ENCODE peak calls at places on chromosomes 5 and 9, in five cellular contexts. A is tibial nerve, H is upper lobe of right lung, Q is colonic mucosa, L is fibroblast of the aortic adventitia. G is an unnamed sample.

GRCh38 chr5:34756781-34757624 is 82.0 kb upstream of the TTC23L start:
- DNase-seq in A (no peak), H (no peak), Q (peak), L (no peak), G (no peak)

GRCh38 chr5:53430618-53431252 is 49.7 kb upstream of the FST start:
- DNase-seq in A (no peak), H (no peak), Q (no peak), L (peak), G (no peak)

GRCh38 chr9:86126998-86127972 is 27.9 kb upstream of the GOLM1 start:
- DNase-seq in A (peak), H (peak), Q (peak), L (peak), G (peak)

GRCh38 chr9:22098636-22099332 is 89.7 kb upstream of the CDKN2B start:
- DNase-seq in A (no peak), H (no peak), Q (peak), L (no peak), G (no peak)

GRCh38 chr5:33363537-33363936 is 77.2 kb upstream of the TARS1 start:
- DNase-seq in A (no peak), H (no peak), Q (no peak), L (peak), G (no peak)

GRCh38 chr5:35618791-35619190 is 1.1 kb downstream of the SPEF2 start:
- DNase-seq in A (no peak), H (no peak), Q (no peak), L (peak), G (no peak)

GRCh38 chr9:2181794-2182193 is 166.6 kb downstream of the SMARCA2 start:
- DNase-seq in A (no peak), H (no peak), Q (no peak), L (no peak), G (peak)

GRCh38 chr9:129077236-129077635 is 3.7 kb upstream of the DOLPP1 start:
- DNase-seq in A (no peak), H (no peak), Q (peak), L (no peak), G (no peak)

DNA sequence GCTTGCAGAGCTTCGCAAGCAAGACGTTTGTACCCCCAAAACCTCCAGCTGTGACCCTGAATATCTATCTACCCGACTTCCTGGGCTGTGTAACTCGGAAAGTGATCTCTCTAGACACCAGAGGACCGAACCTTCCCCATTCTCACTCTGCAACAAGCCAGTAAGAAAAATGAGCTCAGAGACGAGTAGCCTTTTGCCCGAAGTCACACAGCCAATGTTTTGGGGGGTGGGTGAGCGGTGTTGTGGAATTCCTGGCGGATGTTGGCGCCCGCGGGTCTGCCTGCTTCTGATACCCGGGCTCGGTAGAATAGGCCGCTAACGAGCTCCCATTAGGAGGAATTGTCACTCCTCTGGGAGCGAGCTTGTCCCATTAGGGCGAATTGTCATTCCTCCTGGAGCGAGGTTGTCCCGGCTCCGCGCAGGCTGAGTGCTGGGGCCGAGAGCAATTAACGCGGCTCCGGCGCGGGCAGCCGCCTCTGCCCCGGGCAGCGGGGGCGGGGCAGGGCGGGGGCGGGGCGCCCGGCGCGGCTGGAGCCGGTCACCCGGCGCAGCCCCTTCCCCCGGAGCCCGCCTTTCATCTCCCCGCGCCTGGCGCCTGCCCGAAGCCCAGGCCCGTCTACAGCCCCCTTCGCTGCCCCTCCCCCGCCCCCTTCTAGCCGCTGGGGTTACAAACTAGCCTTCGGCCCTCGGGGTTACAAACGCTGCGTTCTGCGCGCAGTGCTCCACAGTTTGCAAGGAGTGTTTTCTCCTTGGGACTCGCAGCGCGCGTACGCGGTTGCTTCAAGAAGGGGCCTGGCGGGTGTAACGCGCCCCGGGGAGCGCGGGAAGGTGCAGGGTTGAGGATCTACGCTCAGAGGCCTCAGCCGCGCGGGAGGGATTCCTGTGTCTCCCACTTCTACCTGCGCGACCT is 3.5 kb upstream of the MSX2 start:
- DNase-seq in A (no peak), H (no peak), Q (no peak), L (no peak), G (no peak)
- H3K4me3 ChIP-seq in A (peak), H (no peak), Q (no peak), L (no peak), G (peak)

GRCh38 chr5:136080483-136081180 is 51.8 kb downstream of the TGFBI start:
- DNase-seq in A (peak), H (peak), Q (peak), L (peak), G (peak)

GRCh38 chr5:136080113-136080482 is 51.3 kb downstream of the TGFBI start:
- DNase-seq in A (no peak), H (no peak), Q (peak), L (no peak), G (no peak)

GRCh38 chr5:136081192-136081591 is 51.5 kb upstream of the SMAD5 start:
- DNase-seq in A (no peak), H (no peak), Q (no peak), L (no peak), G (no peak)

GRCh38 chr5:136077046-136077445 is 48.3 kb downstream of the TGFBI start:
- DNase-seq in A (no peak), H (no peak), Q (peak), L (no peak), G (no peak)

GRCh38 chr5:136079195-136079985 is 50.6 kb downstream of the TGFBI start:
- DNase-seq in A (no peak), H (no peak), Q (no peak), L (no peak), G (no peak)
- H3K4me3 ChIP-seq in A (peak), H (peak), Q (no peak), L (no peak), G (no peak)

DNA sequence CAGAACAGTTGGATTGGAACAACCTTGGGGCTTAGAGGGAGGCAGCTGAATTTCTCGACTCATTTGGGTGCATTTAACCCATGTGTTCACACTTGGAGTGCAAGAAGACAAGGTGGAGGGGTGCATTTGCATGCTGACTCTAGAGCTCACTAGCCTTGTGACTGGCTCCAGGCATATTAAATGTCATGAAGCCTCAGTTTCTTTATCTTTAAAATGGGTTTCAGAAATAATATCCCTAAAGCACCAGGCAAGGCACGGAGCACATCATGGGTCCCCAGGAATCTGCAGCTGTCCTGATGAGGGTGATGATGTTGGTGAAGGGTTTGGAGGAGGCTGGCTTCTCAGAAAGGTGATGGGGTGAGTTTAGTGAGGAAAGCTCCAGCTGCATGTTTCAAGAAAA is 14.9 kb downstream of the STC2 start:
- DNase-seq in A (no peak), H (no peak), Q (no peak), L (peak), G (no peak)
- H3K4me3 ChIP-seq in A (no peak), H (no peak), Q (no peak), L (no peak), G (no peak)

DNA sequence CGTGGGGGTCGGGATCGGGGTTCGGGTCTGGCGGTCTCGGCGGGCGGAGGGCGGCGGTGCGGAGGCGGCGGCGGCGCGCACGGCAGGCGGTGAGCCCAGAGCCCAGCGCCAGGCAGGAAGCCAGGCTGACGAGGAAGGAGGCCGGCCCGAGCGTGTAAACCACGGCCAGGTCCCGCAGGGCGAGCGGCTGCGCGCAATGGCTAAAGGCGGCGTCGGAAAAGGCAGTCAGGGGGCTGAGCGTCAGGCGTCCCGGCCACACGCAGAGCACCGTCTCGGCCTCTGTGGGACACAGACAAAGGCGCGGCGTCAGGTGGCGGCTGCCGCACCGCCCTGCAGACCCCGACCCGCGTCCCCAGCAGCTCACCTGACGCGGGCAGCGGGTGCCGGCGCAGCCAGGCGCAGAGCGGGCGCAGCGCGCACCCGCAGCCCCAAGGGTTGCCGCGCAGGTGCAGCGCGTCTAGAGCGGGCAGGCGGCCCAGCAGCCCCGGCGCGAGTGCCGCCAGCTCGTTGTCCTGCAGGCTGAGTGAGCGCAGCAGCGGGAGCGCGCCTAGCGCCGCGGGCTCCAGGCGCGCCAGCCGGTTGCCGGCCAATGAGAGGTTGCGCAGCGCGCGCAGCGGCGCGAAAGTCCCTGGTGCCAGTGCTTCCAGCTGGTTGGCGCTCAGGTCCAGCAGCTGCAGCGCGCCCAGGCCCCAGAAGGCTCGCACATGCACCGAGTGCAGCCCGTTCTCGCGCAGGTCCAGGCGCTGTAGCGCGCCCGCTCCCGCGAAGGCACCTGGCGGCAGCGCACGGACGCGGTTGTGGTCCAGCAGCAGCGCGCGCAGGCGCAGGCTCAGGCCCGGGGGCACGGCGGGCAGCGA is 716 bp downstream of the LRRC26 start:
- DNase-seq in A (no peak), H (no peak), Q (peak), L (peak), G (no peak)
- H3K4me3 ChIP-seq in A (peak), H (peak), Q (peak), L (no peak), G (peak)

DNA sequence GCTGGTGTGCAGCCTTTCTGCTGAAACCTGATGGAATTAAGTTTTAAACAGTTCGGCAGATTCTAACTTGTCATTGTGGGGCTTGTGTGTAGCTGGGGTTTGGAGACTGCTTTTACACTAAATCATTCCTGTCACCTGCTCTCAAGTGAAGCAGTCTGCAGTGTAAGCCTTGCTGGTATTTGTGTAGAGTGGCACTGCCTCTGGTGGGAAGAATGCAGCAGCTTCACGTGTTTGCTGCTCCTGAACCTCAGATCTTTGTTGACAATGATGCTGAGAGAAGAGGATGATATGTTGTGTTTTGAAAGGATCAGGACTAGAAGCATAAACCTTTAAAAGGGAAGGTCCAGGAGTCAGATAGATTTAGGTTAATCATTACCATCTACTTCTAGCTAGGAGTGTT is 88.1 kb downstream of the KDM4C start:
- DNase-seq in A (no peak), H (no peak), Q (no peak), L (no peak), G (no peak)
- H3K4me3 ChIP-seq in A (no peak), H (no peak), Q (no peak), L (no peak), G (no peak)

DNA sequence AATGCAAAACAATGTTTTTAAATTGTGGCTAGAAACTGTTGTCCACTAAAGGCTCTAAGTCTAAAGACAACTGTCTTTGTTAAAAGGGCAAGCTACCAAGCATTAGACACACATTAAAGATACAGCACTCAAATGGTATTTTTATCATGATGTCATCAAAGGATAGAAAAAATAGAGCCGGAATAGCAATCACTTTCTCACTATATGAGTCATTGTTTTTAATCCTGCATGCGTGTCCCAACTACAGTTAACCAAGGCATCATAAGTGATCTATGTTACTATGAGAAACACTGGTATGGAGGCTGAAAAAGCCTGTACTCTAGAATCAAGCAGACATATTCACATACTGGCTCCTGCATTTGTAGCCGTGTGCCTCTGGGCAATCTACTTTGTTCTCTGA is 1.9 kb upstream of the PJA2 start:
- DNase-seq in A (no peak), H (no peak), Q (no peak), L (peak), G (no peak)
- H3K4me3 ChIP-seq in A (no peak), H (no peak), Q (no peak), L (no peak), G (no peak)

DNA sequence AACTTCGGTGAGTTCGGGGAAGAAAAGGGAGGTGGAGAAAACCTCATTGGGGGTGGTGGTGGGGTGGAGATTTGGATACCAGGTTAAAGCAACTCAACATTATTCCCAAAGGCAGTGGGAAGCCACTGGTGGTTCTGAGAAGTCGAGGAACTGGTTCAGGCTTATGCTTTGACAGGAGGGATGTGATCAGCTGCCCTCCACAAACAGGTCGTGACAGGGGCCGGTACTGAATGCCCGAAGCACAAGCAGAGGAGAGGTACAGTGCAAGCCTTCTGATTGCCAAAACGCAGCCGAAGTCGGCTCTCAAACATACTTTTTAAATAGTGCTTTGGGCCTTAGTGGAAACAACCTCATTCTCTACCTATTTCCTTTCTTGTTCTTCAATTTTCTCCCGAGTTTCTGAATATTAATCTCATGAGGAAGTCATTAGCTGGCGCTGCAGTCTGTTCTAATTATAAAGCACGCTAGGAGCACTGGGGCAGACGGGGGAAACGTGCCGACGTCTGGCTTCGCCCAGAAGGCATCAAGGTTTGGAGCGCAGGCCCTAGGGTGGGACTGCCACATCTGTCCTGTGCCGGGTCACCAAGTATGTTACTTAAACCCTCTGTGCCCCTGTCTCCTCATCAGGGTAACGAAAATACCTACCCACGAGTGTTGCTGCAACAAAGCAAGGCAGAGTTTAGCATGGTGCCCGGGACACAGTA is 27.3 kb downstream of the SHB start:
- DNase-seq in A (no peak), H (no peak), Q (no peak), L (no peak), G (no peak)
- H3K4me3 ChIP-seq in A (no peak), H (no peak), Q (no peak), L (no peak), G (no peak)

GRCh38 chr5:168609806-168610482 is 30.8 kb upstream of the PANK3 start:
- DNase-seq in A (no peak), H (no peak), Q (no peak), L (no peak), G (no peak)
- H3K4me3 ChIP-seq in A (no peak), H (no peak), Q (no peak), L (no peak), G (no peak)

GRCh38 chr9:4108708-4109444 is 191.0 kb downstream of the GLIS3 start:
- DNase-seq in A (no peak), H (no peak), Q (no peak), L (no peak), G (no peak)
- H3K4me3 ChIP-seq in A (no peak), H (no peak), Q (no peak), L (no peak), G (no peak)

GRCh38 chr5:170297589-170298462 is at the start of gene LCP2:
- DNase-seq in A (no peak), H (no peak), Q (no peak), L (no peak), G (no peak)
- H3K4me3 ChIP-seq in A (peak), H (peak), Q (peak), L (no peak), G (peak)